ENCODE peak calls at places on chromosomes 2 and 18, in seven cellular contexts. One of them, this sample, is unnamed.

GRCh38 chr18:52451851-52452250 is 111.9 kb downstream of the DCC start:
- DNase-seq in fibroblast of lung: no peak
- DNase-seq in ovary: no peak
- DNase-seq in cardiac muscle cell: peak; percentile 8
- DNase-seq in mesenchymal stem cell: no peak
- DNase-seq in GM12878: no peak
- DNase-seq in CD4-positive, CD25-positive, alpha-beta regulatory T cell: no peak
- DNase-seq in this sample: no peak

GRCh38 chr18:38563396-38563980 is 997.9 kb upstream of the CELF4 start:
- DNase-seq in CD4-positive, CD25-positive, alpha-beta regulatory T cell: no peak
- DNase-seq in cardiac muscle cell: no peak
- DNase-seq in mesenchymal stem cell: peak; percentile 27
- DNase-seq in ovary: no peak
- DNase-seq in GM12878: no peak
- DNase-seq in fibroblast of lung: no peak
- DNase-seq in this sample: no peak

GRCh38 chr2:185757356-185757755 is 18.8 kb downstream of the FSIP2 start:
- DNase-seq in ovary: no peak
- DNase-seq in cardiac muscle cell: no peak
- DNase-seq in mesenchymal stem cell: no peak
- DNase-seq in fibroblast of lung: peak; percentile 43
- DNase-seq in GM12878: no peak
- DNase-seq in CD4-positive, CD25-positive, alpha-beta regulatory T cell: no peak
- DNase-seq in this sample: no peak

GRCh38 chr2:196331143-196331542 is 159.8 kb upstream of the STK17B start:
- DNase-seq in CD4-positive, CD25-positive, alpha-beta regulatory T cell: no peak
- DNase-seq in cardiac muscle cell: no peak
- DNase-seq in ovary: no peak
- DNase-seq in fibroblast of lung: peak; percentile 88
- DNase-seq in mesenchymal stem cell: peak; percentile 69
- DNase-seq in GM12878: no peak
- DNase-seq in this sample: no peak

GRCh38 chr18:46939337-46939963 is 22.0 kb downstream of the KATNAL2 start:
- DNase-seq in ovary: no peak
- DNase-seq in GM12878: no peak
- DNase-seq in fibroblast of lung: peak; percentile 72
- DNase-seq in CD4-positive, CD25-positive, alpha-beta regulatory T cell: no peak
- DNase-seq in cardiac muscle cell: no peak
- DNase-seq in mesenchymal stem cell: peak; percentile 91
- DNase-seq in this sample: no peak

GRCh38 chr18:61333271-61333745 is at the start of gene CDH20:
- DNase-seq in ovary: no peak
- DNase-seq in GM12878: no peak
- DNase-seq in cardiac muscle cell: peak; percentile 39
- DNase-seq in mesenchymal stem cell: no peak
- DNase-seq in fibroblast of lung: no peak
- DNase-seq in CD4-positive, CD25-positive, alpha-beta regulatory T cell: no peak
- DNase-seq in this sample: no peak

GRCh38 chr2:62266433-62267038 is 70.6 kb downstream of the B3GNT2 start:
- DNase-seq in cardiac muscle cell: no peak
- DNase-seq in fibroblast of lung: peak; percentile 88
- DNase-seq in GM12878: no peak
- DNase-seq in ovary: no peak
- DNase-seq in CD4-positive, CD25-positive, alpha-beta regulatory T cell: no peak
- DNase-seq in mesenchymal stem cell: peak; percentile 92
- DNase-seq in this sample: no peak

GRCh38 chr2:229027353-229028115 is 243.6 kb downstream of the PID1 start:
- DNase-seq in mesenchymal stem cell: no peak
- DNase-seq in fibroblast of lung: no peak
- DNase-seq in cardiac muscle cell: no peak
- DNase-seq in CD4-positive, CD25-positive, alpha-beta regulatory T cell: no peak
- DNase-seq in ovary: no peak
- DNase-seq in GM12878: no peak
- DNase-seq in this sample: no peak

GRCh38 chr2:121076885-121077549 is 208.0 kb downstream of the TFCP2L1 start:
- DNase-seq in ovary: peak; percentile 45
- DNase-seq in mesenchymal stem cell: peak; percentile 64
- DNase-seq in CD4-positive, CD25-positive, alpha-beta regulatory T cell: peak; percentile 49
- DNase-seq in cardiac muscle cell: peak; percentile 82
- DNase-seq in GM12878: no peak
- DNase-seq in fibroblast of lung: peak; percentile 23
- DNase-seq in this sample: peak; percentile 78

GRCh38 chr2:207219036-207219435 is 53.3 kb upstream of the KLF7 start:
- DNase-seq in mesenchymal stem cell: no peak
- DNase-seq in fibroblast of lung: no peak
- DNase-seq in ovary: no peak
- DNase-seq in CD4-positive, CD25-positive, alpha-beta regulatory T cell: no peak
- DNase-seq in GM12878: no peak
- DNase-seq in cardiac muscle cell: no peak
- DNase-seq in this sample: no peak

GRCh38 chr2:54899576-54900200 is 150.6 kb downstream of the RTN4 start:
- DNase-seq in fibroblast of lung: peak; percentile 51
- DNase-seq in ovary: peak; percentile 22
- DNase-seq in mesenchymal stem cell: peak; percentile 65
- DNase-seq in cardiac muscle cell: peak; percentile 59
- DNase-seq in CD4-positive, CD25-positive, alpha-beta regulatory T cell: peak; percentile 27
- DNase-seq in GM12878: peak; percentile 4
- DNase-seq in this sample: peak; percentile 57

GRCh38 chr2:79971807-79972206 is 332.7 kb downstream of the LRRTM1 start:
- DNase-seq in fibroblast of lung: no peak
- DNase-seq in mesenchymal stem cell: no peak
- DNase-seq in ovary: no peak
- DNase-seq in CD4-positive, CD25-positive, alpha-beta regulatory T cell: no peak
- DNase-seq in GM12878: no peak
- DNase-seq in cardiac muscle cell: no peak
- DNase-seq in this sample: no peak

GRCh38 chr2:55923091-55923977 is at the start of gene EFEMP1:
- DNase-seq in GM12878: no peak
- DNase-seq in cardiac muscle cell: peak; percentile 71
- DNase-seq in ovary: peak; percentile 87
- DNase-seq in fibroblast of lung: peak; percentile 73
- DNase-seq in mesenchymal stem cell: peak; percentile 73
- DNase-seq in CD4-positive, CD25-positive, alpha-beta regulatory T cell: no peak
- DNase-seq in this sample: peak; percentile 23

GRCh38 chr2:25258814-25259743 is 82.6 kb downstream of the DNMT3A start:
- DNase-seq in CD4-positive, CD25-positive, alpha-beta regulatory T cell: no peak
- DNase-seq in cardiac muscle cell: no peak
- DNase-seq in fibroblast of lung: no peak
- DNase-seq in GM12878: no peak
- DNase-seq in mesenchymal stem cell: no peak
- DNase-seq in ovary: no peak
- DNase-seq in this sample: no peak

GRCh38 chr2:111042261-111042660 is 78.5 kb upstream of the BCL2L11 start:
- DNase-seq in ovary: no peak
- DNase-seq in mesenchymal stem cell: no peak
- DNase-seq in CD4-positive, CD25-positive, alpha-beta regulatory T cell: no peak
- DNase-seq in fibroblast of lung: no peak
- DNase-seq in GM12878: no peak
- DNase-seq in cardiac muscle cell: no peak
- DNase-seq in this sample: no peak

GRCh38 chr2:17780546-17780945 is 26.6 kb downstream of the GEN1 start:
- DNase-seq in GM12878: no peak
- DNase-seq in fibroblast of lung: peak; percentile 41
- DNase-seq in cardiac muscle cell: no peak
- DNase-seq in ovary: no peak
- DNase-seq in mesenchymal stem cell: no peak
- DNase-seq in CD4-positive, CD25-positive, alpha-beta regulatory T cell: no peak
- DNase-seq in this sample: no peak

GRCh38 chr2:64233396-64233922 is 89.2 kb upstream of the PELI1 start:
- DNase-seq in CD4-positive, CD25-positive, alpha-beta regulatory T cell: no peak
- DNase-seq in fibroblast of lung: no peak
- DNase-seq in GM12878: no peak
- DNase-seq in mesenchymal stem cell: peak; percentile 21
- DNase-seq in ovary: no peak
- DNase-seq in cardiac muscle cell: no peak
- DNase-seq in this sample: no peak

GRCh38 chr2:74845991-74846390 is 12.1 kb downstream of the HK2 start:
- DNase-seq in CD4-positive, CD25-positive, alpha-beta regulatory T cell: no peak
- DNase-seq in fibroblast of lung: peak; percentile 38
- DNase-seq in ovary: no peak
- DNase-seq in GM12878: no peak
- DNase-seq in cardiac muscle cell: no peak
- DNase-seq in mesenchymal stem cell: no peak
- DNase-seq in this sample: no peak

DNA sequence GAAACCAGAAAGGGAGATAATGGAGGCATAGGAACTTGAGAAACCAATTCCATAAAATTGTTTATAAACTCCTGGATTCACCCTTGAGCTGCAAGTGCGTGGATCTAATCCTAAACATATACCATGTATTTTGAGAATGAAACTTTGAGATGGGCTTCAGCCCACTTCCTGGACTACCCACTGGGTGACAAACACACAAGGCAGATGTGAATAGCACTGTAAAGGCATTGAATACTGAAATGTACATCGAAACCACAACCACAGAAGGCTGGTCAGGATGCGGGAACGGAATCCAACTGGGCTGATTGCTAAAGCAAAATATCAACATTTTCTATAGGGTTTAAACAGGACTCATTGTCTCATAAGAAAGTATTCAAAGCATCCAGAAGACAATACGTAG is 228.5 kb upstream of the ZEB2 start:
- DNase-seq in ovary: no peak
- DNase-seq in cardiac muscle cell: no peak
- DNase-seq in GM12878: no peak
- DNase-seq in fibroblast of lung: no peak
- DNase-seq in mesenchymal stem cell: no peak
- DNase-seq in CD4-positive, CD25-positive, alpha-beta regulatory T cell: no peak
- DNase-seq in this sample: no peak
- H3K9me3 ChIP-seq in ovary: no peaks in the 10 kb centered on the region
- H3K9me3 ChIP-seq in cardiac muscle cell: no peaks in the 10 kb centered on the region
- H3K9me3 ChIP-seq in GM12878: no peaks in the 10 kb centered on the region
- H3K9me3 ChIP-seq in fibroblast of lung: no peaks in the 10 kb centered on the region
- H3K9me3 ChIP-seq in mesenchymal stem cell: peaks cover 44% of the 10 kb centered on the region
- H3K9me3 ChIP-seq in CD4-positive, CD25-positive, alpha-beta regulatory T cell: peaks cover 15% of the 10 kb centered on the region
- H3K9me3 ChIP-seq in this sample: peaks cover 15% of the 10 kb centered on the region

DNA sequence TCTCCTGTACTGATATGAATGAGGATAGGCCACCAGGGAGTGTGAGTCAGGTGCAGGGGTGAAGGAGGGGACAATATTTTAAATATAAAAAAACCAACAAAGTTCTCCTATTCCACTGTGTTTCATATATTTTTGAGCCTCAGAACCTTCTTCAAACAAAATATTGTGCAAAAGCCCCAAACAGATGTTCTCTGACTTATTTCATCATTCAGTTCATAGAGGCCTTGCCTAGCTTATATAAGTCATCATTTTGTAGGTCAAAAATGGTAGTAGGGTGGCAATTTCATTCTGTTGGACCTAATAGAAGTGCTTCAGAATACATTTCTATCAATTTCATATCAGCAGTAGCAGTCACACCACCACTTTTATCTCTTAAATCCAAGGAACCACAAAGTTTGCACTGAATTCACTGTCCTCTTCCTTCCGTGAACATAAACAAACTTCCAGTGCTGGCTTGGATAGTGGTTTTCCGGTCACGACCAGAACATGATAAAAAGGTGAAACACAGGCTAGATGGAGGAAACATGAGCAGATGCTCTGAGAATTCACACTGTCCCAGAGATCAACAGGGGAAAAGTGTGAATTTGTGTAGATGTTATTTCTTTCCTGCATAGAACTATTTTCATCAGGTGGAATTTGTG is 99.1 kb downstream of the EN1 start:
- DNase-seq in GM12878: no peak
- DNase-seq in fibroblast of lung: peak; percentile 41
- DNase-seq in ovary: no peak
- DNase-seq in mesenchymal stem cell: no peak
- DNase-seq in cardiac muscle cell: no peak
- DNase-seq in CD4-positive, CD25-positive, alpha-beta regulatory T cell: no peak
- DNase-seq in this sample: no peak
- H3K27me3 ChIP-seq in GM12878: no peaks in the 10 kb centered on the region
- H3K27me3 ChIP-seq in fibroblast of lung: no peaks in the 10 kb centered on the region
- H3K27me3 ChIP-seq in ovary: no peaks in the 10 kb centered on the region
- H3K27me3 ChIP-seq in mesenchymal stem cell: no peaks in the 10 kb centered on the region
- H3K27me3 ChIP-seq in cardiac muscle cell: no peaks in the 10 kb centered on the region
- H3K27me3 ChIP-seq in CD4-positive, CD25-positive, alpha-beta regulatory T cell: peaks cover 2% of the 10 kb centered on the region
- H3K27me3 ChIP-seq in this sample: no peaks in the 10 kb centered on the region

DNA sequence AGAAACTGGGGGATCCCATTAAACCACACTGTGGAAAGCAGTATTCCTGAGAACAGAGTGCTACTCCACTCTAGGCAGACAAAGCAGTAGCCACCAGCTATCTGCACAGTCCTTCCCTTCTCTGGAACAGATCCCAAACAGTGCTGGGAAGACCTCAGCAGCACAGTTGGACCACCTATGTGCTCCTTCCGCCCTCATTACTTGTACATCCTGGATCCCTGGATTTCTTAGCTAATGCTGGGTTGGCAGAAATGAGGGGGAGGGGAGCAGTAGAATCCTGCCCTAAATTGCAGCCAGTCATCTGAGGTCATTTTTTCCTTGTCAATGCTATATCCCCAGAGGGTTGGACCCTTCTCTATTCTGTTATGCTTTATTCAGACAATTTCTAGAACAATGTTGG is 13.8 kb upstream of the MALT1 start:
- DNase-seq in cardiac muscle cell: no peak
- DNase-seq in mesenchymal stem cell: no peak
- DNase-seq in CD4-positive, CD25-positive, alpha-beta regulatory T cell: no peak
- DNase-seq in ovary: no peak
- DNase-seq in fibroblast of lung: no peak
- DNase-seq in GM12878: no peak
- DNase-seq in this sample: no peak
- H3K4me3 ChIP-seq in cardiac muscle cell: no peak overlapping the region
- H3K4me3 ChIP-seq in mesenchymal stem cell: no peak overlapping the region
- H3K4me3 ChIP-seq in CD4-positive, CD25-positive, alpha-beta regulatory T cell: peak overlapping the region; percentile 82
- H3K4me3 ChIP-seq in ovary: no peak overlapping the region
- H3K4me3 ChIP-seq in fibroblast of lung: no peak overlapping the region
- H3K4me3 ChIP-seq in GM12878: peak overlapping the region; percentile 20
- H3K4me3 ChIP-seq in this sample: no peak overlapping the region

GRCh38 chr2:15817748-15818147 is 122.6 kb upstream of the MYCN start:
- DNase-seq in GM12878: no peak
- DNase-seq in cardiac muscle cell: no peak
- DNase-seq in ovary: no peak
- DNase-seq in fibroblast of lung: no peak
- DNase-seq in mesenchymal stem cell: no peak
- DNase-seq in CD4-positive, CD25-positive, alpha-beta regulatory T cell: no peak
- DNase-seq in this sample: no peak

GRCh38 chr2:15816674-15817406 is 123.5 kb upstream of the MYCN start:
- DNase-seq in cardiac muscle cell: no peak
- DNase-seq in GM12878: no peak
- DNase-seq in fibroblast of lung: no peak
- DNase-seq in CD4-positive, CD25-positive, alpha-beta regulatory T cell: no peak
- DNase-seq in ovary: no peak
- DNase-seq in mesenchymal stem cell: no peak
- DNase-seq in this sample: no peak

GRCh38 chr2:15814946-15815345 is 125.4 kb upstream of the MYCN start:
- DNase-seq in GM12878: no peak
- DNase-seq in fibroblast of lung: no peak
- DNase-seq in CD4-positive, CD25-positive, alpha-beta regulatory T cell: no peak
- DNase-seq in cardiac muscle cell: no peak
- DNase-seq in ovary: no peak
- DNase-seq in mesenchymal stem cell: no peak
- DNase-seq in this sample: no peak

GRCh38 chr2:15814406-15814805 is 125.9 kb upstream of the MYCN start:
- DNase-seq in cardiac muscle cell: no peak
- DNase-seq in ovary: no peak
- DNase-seq in CD4-positive, CD25-positive, alpha-beta regulatory T cell: no peak
- DNase-seq in fibroblast of lung: no peak
- DNase-seq in mesenchymal stem cell: no peak
- DNase-seq in GM12878: no peak
- DNase-seq in this sample: no peak

DNA sequence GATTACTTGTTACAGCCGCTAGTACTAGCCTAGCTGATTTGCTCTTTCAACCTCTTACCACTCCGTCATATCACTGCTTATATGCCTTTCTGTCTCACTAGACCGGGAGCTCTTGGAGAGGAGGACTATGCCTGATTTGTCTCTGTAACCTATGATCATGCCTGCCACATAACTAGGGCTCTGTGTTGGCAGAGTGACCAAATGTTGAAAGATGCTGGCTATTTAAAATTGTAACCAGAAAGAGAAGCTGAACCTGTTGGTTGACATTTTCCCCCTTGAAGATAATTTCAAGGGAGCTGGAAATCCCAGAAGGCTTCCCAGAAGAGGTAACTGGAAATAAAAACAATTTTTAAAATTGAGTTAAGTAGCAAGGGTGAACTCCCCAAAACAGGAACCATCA is 124.1 kb upstream of the MYCN start:
- DNase-seq in mesenchymal stem cell: no peak
- DNase-seq in fibroblast of lung: no peak
- DNase-seq in ovary: no peak
- DNase-seq in CD4-positive, CD25-positive, alpha-beta regulatory T cell: no peak
- DNase-seq in GM12878: no peak
- DNase-seq in cardiac muscle cell: no peak
- DNase-seq in this sample: no peak
- H3K9me3 ChIP-seq in mesenchymal stem cell: peaks cover 2% of the 10 kb centered on the region
- H3K9me3 ChIP-seq in fibroblast of lung: no peaks in the 10 kb centered on the region
- H3K9me3 ChIP-seq in ovary: no peaks in the 10 kb centered on the region
- H3K9me3 ChIP-seq in CD4-positive, CD25-positive, alpha-beta regulatory T cell: no peaks in the 10 kb centered on the region
- H3K9me3 ChIP-seq in GM12878: no peaks in the 10 kb centered on the region
- H3K9me3 ChIP-seq in cardiac muscle cell: no peaks in the 10 kb centered on the region
- H3K9me3 ChIP-seq in this sample: no peaks in the 10 kb centered on the region